ENCODE peak calls at places on chromosome 5, in four cellular contexts. One of them, this sample, is unnamed.

GRCh38 chr5:65886387-65886786 is 40.0 kb upstream of the ERBIN start:
- DNase-seq in tibial artery: no peak
- DNase-seq in PC-9: no peak
- DNase-seq in BE2C: no peak
- DNase-seq in this sample: no peak

GRCh38 chr5:68122439-68122906 is 93.1 kb upstream of the PIK3R1 start:
- DNase-seq in tibial artery: no peak
- DNase-seq in PC-9: no peak
- DNase-seq in BE2C: no peak
- DNase-seq in this sample: no peak

GRCh38 chr5:147467973-147468508 is 41.8 kb downstream of the DPYSL3 start:
- DNase-seq in tibial artery: no peak
- DNase-seq in PC-9: no peak
- DNase-seq in BE2C: no peak
- DNase-seq in this sample: no peak

GRCh38 chr5:141882594-141883183 is 4.5 kb upstream of the PCDH1 start:
- DNase-seq in BE2C: peak; percentile 83
- DNase-seq in tibial artery: peak; percentile 31
- DNase-seq in PC-9: no peak
- DNase-seq in this sample: no peak

GRCh38 chr5:178436326-178436940 is 153.8 kb downstream of the COL23A1 start:
- DNase-seq in PC-9: no peak
- DNase-seq in tibial artery: no peak
- DNase-seq in BE2C: no peak
- DNase-seq in this sample: no peak

GRCh38 chr5:115494570-115495289 is 49.8 kb downstream of the FEM1C start:
- DNase-seq in tibial artery: no peak
- DNase-seq in PC-9: no peak
- DNase-seq in BE2C: peak; percentile 22
- DNase-seq in this sample: no peak

GRCh38 chr5:174325961-174326360 is 280.5 kb downstream of the NSG2 start:
- DNase-seq in tibial artery: peak; percentile 25
- DNase-seq in BE2C: no peak
- DNase-seq in PC-9: no peak
- DNase-seq in this sample: no peak

GRCh38 chr5:173919443-173919842 is 31.3 kb downstream of the CPEB4 start:
- DNase-seq in tibial artery: no peak
- DNase-seq in PC-9: peak; percentile 88
- DNase-seq in BE2C: no peak
- DNase-seq in this sample: no peak

GRCh38 chr5:150574818-150575537 is 65.5 kb upstream of the SYNPO start:
- DNase-seq in PC-9: no peak
- DNase-seq in BE2C: peak; percentile 84
- DNase-seq in tibial artery: peak; percentile 45
- DNase-seq in this sample: no peak

GRCh38 chr5:176776916-176777315 is 33.4 kb upstream of the UNC5A start:
- DNase-seq in BE2C: no peak
- DNase-seq in PC-9: no peak
- DNase-seq in tibial artery: peak; percentile 24
- DNase-seq in this sample: no peak

GRCh38 chr5:78691073-78691960 is 42.7 kb upstream of the LHFPL2 start:
- DNase-seq in BE2C: no peak
- DNase-seq in PC-9: no peak
- DNase-seq in tibial artery: no peak
- DNase-seq in this sample: peak; percentile 73

GRCh38 chr5:137186759-137187461 is 312.2 kb downstream of the SPOCK1 start:
- DNase-seq in tibial artery: peak; percentile 73
- DNase-seq in BE2C: no peak
- DNase-seq in PC-9: no peak
- DNase-seq in this sample: no peak

GRCh38 chr5:62589504-62589903 is 10.9 kb downstream of the LRRC70 start:
- DNase-seq in PC-9: no peak
- DNase-seq in BE2C: no peak
- DNase-seq in tibial artery: no peak
- DNase-seq in this sample: no peak
- TF ChIP-seq CTCF in PC-9: no peak
- TF ChIP-seq CTCF in BE2C: peak; percentile 20
- TF ChIP-seq CTCF in tibial artery: no peak
- TF ChIP-seq CTCF in this sample: no peak

DNA sequence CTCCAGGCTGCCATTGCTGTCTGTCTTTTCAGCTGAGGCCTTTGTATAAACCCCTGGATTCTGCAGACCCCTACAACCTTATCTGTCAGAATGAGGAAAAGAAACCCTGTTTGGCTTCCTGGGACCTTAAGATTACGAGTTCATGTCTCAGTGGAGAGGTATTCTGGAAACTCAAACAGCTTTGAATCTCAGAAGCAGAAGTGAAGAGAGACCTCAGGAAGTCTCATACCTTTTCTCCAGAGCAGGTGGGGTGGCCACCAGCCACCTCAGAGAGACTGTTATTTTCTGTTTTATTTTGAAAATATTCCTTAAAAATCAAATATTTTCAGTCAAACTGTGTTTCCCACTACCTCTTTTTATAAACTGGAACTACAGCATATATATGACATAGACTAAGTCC is 457.5 kb downstream of the TMEM232 start:
- DNase-seq in BE2C: no peak
- DNase-seq in tibial artery: no peak
- DNase-seq in PC-9: no peak
- DNase-seq in this sample: no peak
- H3K27me3 ChIP-seq in BE2C: no peaks in the 10 kb centered on the region
- H3K27me3 ChIP-seq in tibial artery: no peaks in the 10 kb centered on the region
- H3K27me3 ChIP-seq in PC-9: no peaks in the 10 kb centered on the region
- H3K27me3 ChIP-seq in this sample: no peaks in the 10 kb centered on the region

DNA sequence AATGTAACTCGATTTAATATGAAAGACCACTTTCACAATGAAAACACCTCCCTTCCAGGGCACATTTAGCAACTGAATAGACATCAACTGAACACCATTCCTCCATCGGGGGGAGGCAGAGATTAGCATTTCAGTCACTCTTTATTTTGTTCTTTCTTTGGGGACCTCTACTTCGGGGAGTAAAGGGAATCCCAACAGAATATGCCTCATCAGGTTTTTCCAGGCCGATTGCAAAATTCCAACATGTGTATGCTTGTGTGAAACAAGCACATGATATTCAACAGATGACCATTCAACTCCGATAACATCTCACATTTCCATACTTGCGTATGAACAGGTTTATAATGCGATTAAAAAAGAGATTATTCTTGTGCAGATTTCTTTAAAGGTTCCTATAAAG is 124.2 kb upstream of the RETREG1 start:
- DNase-seq in BE2C: no peak
- DNase-seq in PC-9: no peak
- DNase-seq in tibial artery: no peak
- DNase-seq in this sample: no peak
- TF ChIP-seq CTCF in BE2C: no peak
- TF ChIP-seq CTCF in PC-9: no peak
- TF ChIP-seq CTCF in tibial artery: no peak
- TF ChIP-seq CTCF in this sample: no peak

DNA sequence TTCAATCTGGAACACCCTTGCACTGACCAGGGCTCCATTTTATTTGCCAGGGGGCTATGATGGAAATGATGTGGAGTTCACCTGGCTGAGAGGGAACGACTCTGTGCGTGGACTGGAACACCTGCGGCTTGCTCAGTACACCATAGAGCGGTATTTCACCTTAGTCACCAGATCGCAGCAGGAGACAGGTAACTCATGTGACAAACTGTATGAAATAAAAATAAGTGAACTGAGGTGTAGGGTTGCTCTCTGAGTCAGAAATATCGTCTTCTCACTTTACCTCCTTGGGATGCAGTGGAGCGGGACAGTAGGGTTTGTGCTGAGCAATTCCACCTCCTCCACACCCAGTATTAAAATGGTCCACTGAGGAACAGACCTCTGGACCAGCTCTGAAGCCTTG is 22.1 kb downstream of the GABRP start:
- DNase-seq in PC-9: no peak
- DNase-seq in tibial artery: no peak
- DNase-seq in BE2C: no peak
- DNase-seq in this sample: no peak
- H3K27me3 ChIP-seq in PC-9: no peaks in the 10 kb centered on the region
- H3K27me3 ChIP-seq in tibial artery: peaks cover 4% of the 10 kb centered on the region
- H3K27me3 ChIP-seq in BE2C: no peaks in the 10 kb centered on the region
- H3K27me3 ChIP-seq in this sample: peaks cover 14% of the 10 kb centered on the region

DNA sequence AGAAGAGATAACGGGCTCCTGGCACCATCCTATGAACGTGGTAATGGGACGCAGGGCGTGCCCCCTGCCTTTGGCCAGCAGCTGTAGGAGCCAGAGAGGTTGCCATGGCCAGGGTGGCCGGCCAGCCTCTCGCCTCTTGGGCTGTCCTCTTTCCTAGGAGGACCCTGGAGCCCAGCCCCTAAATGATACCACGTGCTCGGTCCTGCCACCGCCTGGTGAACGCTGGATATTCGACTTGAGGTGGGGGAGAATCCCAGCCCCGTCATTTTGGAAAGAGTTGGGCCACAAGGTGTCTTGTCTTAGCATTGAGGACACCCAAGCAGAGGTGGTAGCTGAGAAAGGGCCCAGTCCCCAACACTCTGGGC is 391 bp upstream of the NRG2 start:
- DNase-seq in BE2C: peak; percentile 67
- DNase-seq in PC-9: no peak
- DNase-seq in tibial artery: peak; percentile 64
- DNase-seq in this sample: peak; percentile 71
- TF ChIP-seq CTCF in BE2C: peak; percentile 2
- TF ChIP-seq CTCF in PC-9: peak; percentile 2
- TF ChIP-seq CTCF in tibial artery: no peak
- TF ChIP-seq CTCF in this sample: peak; percentile 18

GRCh38 chr5:347712-348284 is 26.3 kb downstream of the AHRR start:
- DNase-seq in BE2C: no peak
- DNase-seq in tibial artery: no peak
- DNase-seq in PC-9: no peak
- DNase-seq in this sample: no peak

GRCh38 chr5:350355-350754 is 28.8 kb downstream of the AHRR start:
- DNase-seq in PC-9: no peak
- DNase-seq in BE2C: no peak
- DNase-seq in tibial artery: no peak
- DNase-seq in this sample: peak; percentile 61

GRCh38 chr5:351084-351910 is 29.8 kb downstream of the AHRR start:
- DNase-seq in BE2C: no peak
- DNase-seq in tibial artery: no peak
- DNase-seq in PC-9: no peak
- DNase-seq in this sample: no peak

GRCh38 chr5:346229-346935 is 24.9 kb downstream of the AHRR start:
- DNase-seq in PC-9: no peak
- DNase-seq in BE2C: no peak
- DNase-seq in tibial artery: no peak
- DNase-seq in this sample: no peak

DNA sequence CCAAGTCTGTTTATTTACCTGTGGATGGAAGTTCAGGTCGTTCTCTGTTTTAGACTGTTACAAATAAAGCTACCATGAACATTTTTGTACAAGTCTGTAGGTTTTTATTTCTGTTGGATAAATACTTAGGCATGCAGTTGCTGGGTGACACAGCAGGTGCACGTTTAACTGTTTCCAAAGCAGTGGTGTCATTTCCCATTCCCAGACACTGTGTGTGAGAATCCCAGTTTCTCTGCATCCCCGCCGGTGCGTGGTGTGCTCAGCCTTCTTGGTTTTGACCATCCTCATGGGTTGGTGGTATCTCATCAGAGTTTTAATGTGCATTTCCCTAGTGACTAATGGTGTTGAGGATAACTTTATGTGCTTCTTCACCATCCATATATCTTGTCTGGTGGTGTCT is 27.2 kb downstream of the AHRR start:
- DNase-seq in tibial artery: no peak
- DNase-seq in PC-9: no peak
- DNase-seq in BE2C: no peak
- DNase-seq in this sample: no peak
- H3K27me3 ChIP-seq in tibial artery: peaks cover 27% of the 10 kb centered on the region
- H3K27me3 ChIP-seq in PC-9: no peaks in the 10 kb centered on the region
- H3K27me3 ChIP-seq in BE2C: no peaks in the 10 kb centered on the region
- H3K27me3 ChIP-seq in this sample: peaks cover 5% of the 10 kb centered on the region

GRCh38 chr5:151631941-151632340 is 40.8 kb upstream of the FAT2 start:
- DNase-seq in PC-9: no peak
- DNase-seq in tibial artery: no peak
- DNase-seq in BE2C: no peak
- DNase-seq in this sample: no peak

GRCh38 chr5:151624486-151624885 is 33.4 kb upstream of the FAT2 start:
- DNase-seq in BE2C: no peak
- DNase-seq in tibial artery: no peak
- DNase-seq in PC-9: no peak
- DNase-seq in this sample: no peak

GRCh38 chr5:151627650-151628049 is 36.5 kb upstream of the FAT2 start:
- DNase-seq in tibial artery: no peak
- DNase-seq in PC-9: no peak
- DNase-seq in BE2C: no peak
- DNase-seq in this sample: no peak

GRCh38 chr5:151630088-151630487 is 39.0 kb upstream of the FAT2 start:
- DNase-seq in BE2C: no peak
- DNase-seq in tibial artery: no peak
- DNase-seq in PC-9: no peak
- DNase-seq in this sample: no peak

DNA sequence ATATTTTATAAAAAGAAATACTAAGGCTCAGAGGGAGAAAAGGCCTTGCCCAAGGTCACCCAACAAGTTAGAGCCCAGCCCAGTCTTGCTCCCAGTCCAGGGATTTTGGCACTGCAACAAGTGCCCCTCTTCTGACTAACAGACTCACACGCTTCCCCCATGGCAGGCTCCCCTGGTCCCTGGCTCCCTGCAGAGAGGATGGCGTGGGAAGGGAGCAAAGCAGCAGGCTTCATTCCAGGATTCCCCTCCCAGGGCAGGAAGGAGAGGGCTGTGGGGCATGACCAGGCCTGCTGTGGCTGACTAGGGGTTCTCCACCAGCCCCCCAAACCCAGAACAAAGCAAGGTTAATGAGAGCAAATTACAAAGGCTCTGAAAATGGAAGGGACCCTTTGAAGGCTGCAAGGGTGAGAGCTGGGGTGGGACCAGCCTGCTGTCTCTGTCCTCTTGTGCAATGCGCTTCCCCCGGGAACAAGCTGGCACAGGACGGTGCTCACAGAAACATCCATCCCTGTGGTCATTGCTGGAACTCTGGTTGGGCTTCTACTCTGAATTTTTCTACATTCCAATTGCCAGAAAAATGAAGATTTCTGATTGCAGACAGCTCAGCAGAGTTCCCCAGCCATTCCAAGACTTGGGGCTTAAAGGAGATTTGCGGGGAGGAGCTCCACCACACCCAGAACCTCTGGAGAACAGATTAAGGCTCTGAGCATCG is 37.1 kb upstream of the FAT2 start:
- DNase-seq in tibial artery: peak; percentile 82
- DNase-seq in BE2C: no peak
- DNase-seq in PC-9: no peak
- DNase-seq in this sample: no peak
- TF ChIP-seq CTCF in tibial artery: peak; percentile 12
- TF ChIP-seq CTCF in BE2C: no peak
- TF ChIP-seq CTCF in PC-9: no peak
- TF ChIP-seq CTCF in this sample: no peak

This sample was measured in WERI-Rb-1.